ENCODE peak calls at places on chromosomes 5 and 9, in six cellular contexts. One of them, this sample, is unnamed.

GRCh38 chr5:39547548-39548154 is 122.9 kb upstream of the DAB2 start:
- DNase-seq in Calu3: peak; percentile 49
- DNase-seq in AG20443: peak; percentile 62
- DNase-seq in NCI-H748 treated with DMSO at 0.1 percent for 48 hours: peak; percentile 65
- DNase-seq in activated CD8-positive, alpha-beta memory T cell treated with anti-CD3 and anti-CD28 coated beads for 24 hours: no peak
- DNase-seq in iris pigment epithelial cell: peak; percentile 65
- DNase-seq in this sample: no peak

GRCh38 chr5:97915101-97915500 is 732.1 kb upstream of the RIOK2 start:
- DNase-seq in Calu3: no peak
- DNase-seq in AG20443: no peak
- DNase-seq in NCI-H748 treated with DMSO at 0.1 percent for 48 hours: no peak
- DNase-seq in activated CD8-positive, alpha-beta memory T cell treated with anti-CD3 and anti-CD28 coated beads for 24 hours: no peak
- DNase-seq in iris pigment epithelial cell: no peak
- DNase-seq in this sample: no peak

GRCh38 chr9:75064307-75065025 is 23.5 kb downstream of the NMRK1 start:
- DNase-seq in Calu3: no peak
- DNase-seq in AG20443: peak; percentile 81
- DNase-seq in NCI-H748 treated with DMSO at 0.1 percent for 48 hours: no peak
- DNase-seq in activated CD8-positive, alpha-beta memory T cell treated with anti-CD3 and anti-CD28 coated beads for 24 hours: no peak
- DNase-seq in iris pigment epithelial cell: peak; percentile 61
- DNase-seq in this sample: no peak

GRCh38 chr5:9621379-9621903 is 8.7 kb downstream of the TAS2R1 start:
- DNase-seq in Calu3: no peak
- DNase-seq in AG20443: peak; percentile 21
- DNase-seq in NCI-H748 treated with DMSO at 0.1 percent for 48 hours: no peak
- DNase-seq in activated CD8-positive, alpha-beta memory T cell treated with anti-CD3 and anti-CD28 coated beads for 24 hours: no peak
- DNase-seq in iris pigment epithelial cell: peak; percentile 51
- DNase-seq in this sample: no peak

GRCh38 chr5:153523831-153524230 is 33.4 kb downstream of the GRIA1 start:
- DNase-seq in Calu3: no peak
- DNase-seq in AG20443: no peak
- DNase-seq in NCI-H748 treated with DMSO at 0.1 percent for 48 hours: no peak
- DNase-seq in activated CD8-positive, alpha-beta memory T cell treated with anti-CD3 and anti-CD28 coated beads for 24 hours: no peak
- DNase-seq in iris pigment epithelial cell: peak; percentile 77
- DNase-seq in this sample: no peak

GRCh38 chr5:57175586-57175985 is 1.7 kb downstream of the GPBP1 start:
- DNase-seq in Calu3: peak; percentile 43
- DNase-seq in AG20443: no peak
- DNase-seq in NCI-H748 treated with DMSO at 0.1 percent for 48 hours: no peak
- DNase-seq in activated CD8-positive, alpha-beta memory T cell treated with anti-CD3 and anti-CD28 coated beads for 24 hours: no peak
- DNase-seq in iris pigment epithelial cell: no peak
- DNase-seq in this sample: no peak

GRCh38 chr9:129509508-129509907 is 111.4 kb downstream of the C9orf50 start:
- DNase-seq in Calu3: no peak
- DNase-seq in AG20443: peak; percentile 68
- DNase-seq in NCI-H748 treated with DMSO at 0.1 percent for 48 hours: no peak
- DNase-seq in activated CD8-positive, alpha-beta memory T cell treated with anti-CD3 and anti-CD28 coated beads for 24 hours: no peak
- DNase-seq in iris pigment epithelial cell: peak; percentile 98
- DNase-seq in this sample: no peak

GRCh38 chr9:3268260-3268659 is 257.5 kb downstream of the RFX3 start:
- DNase-seq in Calu3: no peak
- DNase-seq in AG20443: no peak
- DNase-seq in NCI-H748 treated with DMSO at 0.1 percent for 48 hours: no peak
- DNase-seq in activated CD8-positive, alpha-beta memory T cell treated with anti-CD3 and anti-CD28 coated beads for 24 hours: no peak
- DNase-seq in iris pigment epithelial cell: no peak
- DNase-seq in this sample: no peak

GRCh38 chr9:93354451-93354850 is 97.0 kb upstream of the FAM120A start:
- DNase-seq in Calu3: no peak
- DNase-seq in AG20443: no peak
- DNase-seq in NCI-H748 treated with DMSO at 0.1 percent for 48 hours: no peak
- DNase-seq in activated CD8-positive, alpha-beta memory T cell treated with anti-CD3 and anti-CD28 coated beads for 24 hours: no peak
- DNase-seq in iris pigment epithelial cell: no peak
- DNase-seq in this sample: no peak

GRCh38 chr9:77598961-77599360 is 49.2 kb downstream of the GNA14 start:
- DNase-seq in Calu3: no peak
- DNase-seq in AG20443: no peak
- DNase-seq in NCI-H748 treated with DMSO at 0.1 percent for 48 hours: no peak
- DNase-seq in activated CD8-positive, alpha-beta memory T cell treated with anti-CD3 and anti-CD28 coated beads for 24 hours: no peak
- DNase-seq in iris pigment epithelial cell: no peak
- DNase-seq in this sample: no peak

GRCh38 chr9:115952667-115953316 is 200.8 kb upstream of the PAPPA start:
- DNase-seq in Calu3: no peak
- DNase-seq in AG20443: peak; percentile 59
- DNase-seq in NCI-H748 treated with DMSO at 0.1 percent for 48 hours: no peak
- DNase-seq in activated CD8-positive, alpha-beta memory T cell treated with anti-CD3 and anti-CD28 coated beads for 24 hours: no peak
- DNase-seq in iris pigment epithelial cell: peak; percentile 93
- DNase-seq in this sample: no peak

GRCh38 chr5:168317096-168317520 is 25.7 kb downstream of the WWC1 start:
- DNase-seq in Calu3: no peak
- DNase-seq in AG20443: no peak
- DNase-seq in NCI-H748 treated with DMSO at 0.1 percent for 48 hours: no peak
- DNase-seq in activated CD8-positive, alpha-beta memory T cell treated with anti-CD3 and anti-CD28 coated beads for 24 hours: no peak
- DNase-seq in iris pigment epithelial cell: no peak
- DNase-seq in this sample: no peak

GRCh38 chr5:80149161-80149609 is 106.7 kb downstream of the SERINC5 start:
- DNase-seq in Calu3: no peak
- DNase-seq in AG20443: no peak
- DNase-seq in NCI-H748 treated with DMSO at 0.1 percent for 48 hours: peak; percentile 95
- DNase-seq in activated CD8-positive, alpha-beta memory T cell treated with anti-CD3 and anti-CD28 coated beads for 24 hours: peak; percentile 30
- DNase-seq in iris pigment epithelial cell: no peak
- DNase-seq in this sample: no peak

GRCh38 chr5:113205807-113206206 is 229.0 kb downstream of the TSSK1B start:
- DNase-seq in Calu3: peak; percentile 32
- DNase-seq in AG20443: no peak
- DNase-seq in NCI-H748 treated with DMSO at 0.1 percent for 48 hours: no peak
- DNase-seq in activated CD8-positive, alpha-beta memory T cell treated with anti-CD3 and anti-CD28 coated beads for 24 hours: no peak
- DNase-seq in iris pigment epithelial cell: no peak
- DNase-seq in this sample: no peak

GRCh38 chr9:112094948-112095779 is 79.9 kb downstream of the SUSD1 start:
- DNase-seq in Calu3: no peak
- DNase-seq in AG20443: no peak
- DNase-seq in NCI-H748 treated with DMSO at 0.1 percent for 48 hours: no peak
- DNase-seq in activated CD8-positive, alpha-beta memory T cell treated with anti-CD3 and anti-CD28 coated beads for 24 hours: no peak
- DNase-seq in iris pigment epithelial cell: no peak
- DNase-seq in this sample: no peak

GRCh38 chr5:17185776-17186175 is 31.7 kb upstream of the BASP1 start:
- DNase-seq in Calu3: no peak
- DNase-seq in AG20443: peak; percentile 84
- DNase-seq in NCI-H748 treated with DMSO at 0.1 percent for 48 hours: no peak
- DNase-seq in activated CD8-positive, alpha-beta memory T cell treated with anti-CD3 and anti-CD28 coated beads for 24 hours: no peak
- DNase-seq in iris pigment epithelial cell: peak; percentile 96
- DNase-seq in this sample: no peak